ENCODE peak calls at places on chromosome 6, in four cellular contexts. S, Q, F and W are unnamed samples.

GRCh38 chr6:137541531-137541930 is 47.3 kb upstream of the OLIG3 start:
- ATAC-seq in Q (no peak), F (no peak), S (no peak), W (no peak)

GRCh38 chr6:53043626-53044025 is 21.6 kb upstream of the FBXO9 start:
- ATAC-seq in Q (no peak), F (no peak), S (no peak), W (no peak)

GRCh38 chr6:130057495-130057894 is 39.1 kb downstream of the L3MBTL3 start:
- ATAC-seq in Q (no peak), F (no peak), S (no peak), W (no peak)

GRCh38 chr6:63509652-63510352 is 62.5 kb upstream of the LOC128125822 start:
- ATAC-seq in S (peak; percentile 72), F (no peak), Q (peak; percentile 82), W (peak; percentile 91)

GRCh38 chr6:129446272-129446851 is 263.6 kb downstream of the ARHGAP18 start:
- ATAC-seq in S (no peak), Q (no peak), F (no peak), W (no peak)

GRCh38 chr6:29826271-29826670 is 1.4 kb upstream of the HLA-G start:
- ATAC-seq in F (no peak), S (no peak), Q (no peak), W (no peak)

GRCh38 chr6:129844118-129844891 is 16.8 kb downstream of the TMEM244 start:
- ATAC-seq in S (no peak), Q (no peak), F (peak; percentile 52), W (no peak)

GRCh38 chr6:78487401-78487800 is 379.9 kb upstream of the IRAK1BP1 start:
- ATAC-seq in Q (no peak), F (no peak), S (no peak), W (no peak)

GRCh38 chr6:53152576-53152975 is 3.9 kb upstream of the GCM1 start:
- ATAC-seq in F (no peak), Q (no peak), S (no peak), W (no peak)

GRCh38 chr6:112464901-112465661 is 118.0 kb downstream of the RFPL4B start:
- ATAC-seq in Q (no peak), F (no peak), S (no peak), W (no peak)

GRCh38 chr6:47169785-47170685 is 127.9 kb upstream of the ADGRF1 start:
- ATAC-seq in Q (no peak), S (peak; percentile 88), F (no peak), W (peak; percentile 73)

GRCh38 chr6:68718379-68719073 is 83.4 kb downstream of the ADGRB3 start:
- ATAC-seq in S (peak; percentile 28), Q (no peak), F (peak; percentile 83), W (peak; percentile 36)

DNA sequence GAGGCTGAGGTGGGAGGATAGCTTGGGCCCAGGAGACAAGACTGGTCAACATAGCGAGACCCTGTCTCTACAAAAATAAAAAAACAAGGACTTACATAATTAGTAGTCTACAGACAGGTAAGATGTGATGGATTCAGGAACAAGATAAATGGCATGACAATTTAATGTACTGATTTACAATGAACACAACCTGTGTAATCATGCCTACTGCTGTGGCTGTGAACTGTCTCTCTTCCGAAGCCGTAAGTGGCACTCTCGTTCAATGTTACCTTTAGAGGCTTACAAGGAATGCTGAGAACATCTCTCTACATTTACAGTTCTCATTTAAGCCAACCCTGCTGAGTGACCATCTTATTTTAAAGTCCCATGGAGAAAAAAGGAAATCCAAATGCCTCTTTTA is 134.8 kb upstream of the PRDM1 start:
- ATAC-seq in Q (no peak), S (no peak), F (no peak), W (no peak)
- H3K4me1 ChIP-seq in Q (no peaks in the 10 kb centered on the region), S (no peaks in the 10 kb centered on the region), F (no peaks in the 10 kb centered on the region), W (no peaks in the 10 kb centered on the region)

GRCh38 chr6:44126320-44127149 is 717 bp downstream of the MRPL14 start:
- ATAC-seq in Q (peak; percentile 81), S (peak; percentile 67), F (peak; percentile 63), W (peak; percentile 55)
- TF ChIP-seq POLR2AphosphoS5 in Q (peak; percentile 88), S (no peak), F (no peak), W (no peak)

DNA sequence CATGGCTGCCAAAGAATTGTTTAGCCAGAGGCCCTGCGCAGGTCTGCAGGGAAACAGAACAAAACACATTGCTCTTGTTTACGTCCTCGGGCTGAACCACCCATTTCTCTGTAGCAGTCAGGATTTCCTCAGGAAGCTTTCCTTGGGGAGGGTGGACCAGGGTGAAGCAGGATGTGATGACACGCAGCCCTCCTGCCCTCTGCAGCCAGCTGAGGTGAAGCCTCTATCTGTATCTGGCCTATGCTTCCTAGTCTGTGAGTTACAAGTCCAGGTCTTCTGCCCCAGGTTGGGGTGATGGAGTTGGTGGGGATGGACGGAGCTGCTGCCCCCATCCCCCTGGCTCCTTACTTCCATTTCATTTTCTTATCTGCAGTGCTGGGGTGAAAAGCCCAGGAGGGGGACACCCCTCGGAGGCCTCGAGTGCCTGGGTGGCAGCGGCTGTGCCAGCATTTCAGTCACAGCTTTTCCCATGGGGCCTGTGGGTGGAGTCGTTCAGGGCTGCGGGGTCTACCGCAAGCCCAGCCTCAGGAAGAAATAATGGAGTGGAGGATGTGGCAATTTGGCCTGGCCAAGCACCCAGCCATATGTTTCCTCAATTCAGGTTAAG is 24.9 kb downstream of the SASH1 start:
- ATAC-seq in F (no peak), S (peak; percentile 57), Q (no peak), W (peak; percentile 85)
- TF ChIP-seq EP300 in F (no peak), S (peak; percentile 77), Q (no peak), W (no peak)

GRCh38 chr6:18707714-18708439 is 320.7 kb downstream of the RNF144B start:
- ATAC-seq in S (no peak), Q (no peak), F (no peak), W (no peak)
- H3K4me1 ChIP-seq in S (no peaks in the 10 kb centered on the region), Q (no peaks in the 10 kb centered on the region), F (no peaks in the 10 kb centered on the region), W (no peaks in the 10 kb centered on the region)